ENCODE peak calls at places on chromosomes 4 and X, in nine cellular contexts. One of them, this sample, is unnamed.

GRCh38 chr4:147777456-147778091 is 45.7 kb downstream of the ARHGAP10 start:
- DNase-seq in Peyer's patch: no peak
- DNase-seq in heart left ventricle: no peak
- DNase-seq in HEK293T: no peak
- DNase-seq in NCI-H2081: no peak
- DNase-seq in glutamatergic neuron: no peak
- DNase-seq in epithelial cell of esophagus: peak
- DNase-seq in Calu3: no peak
- DNase-seq in RWPE1: peak
- DNase-seq in this sample: no peak

GRCh38 chrX:54492340-54492739 is 3.7 kb downstream of the FGD1 start:
- DNase-seq in Peyer's patch: no peak
- DNase-seq in heart left ventricle: peak
- DNase-seq in HEK293T: no peak
- DNase-seq in NCI-H2081: no peak
- DNase-seq in glutamatergic neuron: no peak
- DNase-seq in epithelial cell of esophagus: peak
- DNase-seq in Calu3: no peak
- DNase-seq in RWPE1: peak
- DNase-seq in this sample: no peak

GRCh38 chr4:55906999-55907398 is 41.7 kb upstream of the CEP135 start:
- DNase-seq in Peyer's patch: no peak
- DNase-seq in heart left ventricle: no peak
- DNase-seq in HEK293T: no peak
- DNase-seq in NCI-H2081: no peak
- DNase-seq in glutamatergic neuron: no peak
- DNase-seq in epithelial cell of esophagus: peak
- DNase-seq in Calu3: no peak
- DNase-seq in RWPE1: peak
- DNase-seq in this sample: no peak

GRCh38 chr4:173522874-173523395 is 7.1 kb downstream of the HAND2 start:
- DNase-seq in Peyer's patch: no peak
- DNase-seq in heart left ventricle: no peak
- DNase-seq in HEK293T: no peak
- DNase-seq in NCI-H2081: no peak
- DNase-seq in glutamatergic neuron: no peak
- DNase-seq in epithelial cell of esophagus: no peak
- DNase-seq in Calu3: no peak
- DNase-seq in RWPE1: no peak
- DNase-seq in this sample: no peak

GRCh38 chr4:126969781-126970180 is 663.0 kb upstream of the INTU start:
- DNase-seq in Peyer's patch: no peak
- DNase-seq in heart left ventricle: no peak
- DNase-seq in HEK293T: no peak
- DNase-seq in NCI-H2081: no peak
- DNase-seq in glutamatergic neuron: no peak
- DNase-seq in epithelial cell of esophagus: no peak
- DNase-seq in Calu3: no peak
- DNase-seq in RWPE1: no peak
- DNase-seq in this sample: no peak

GRCh38 chrX:21479695-21480280 is 105.6 kb downstream of the CNKSR2 start:
- DNase-seq in Peyer's patch: no peak
- DNase-seq in heart left ventricle: no peak
- DNase-seq in HEK293T: peak
- DNase-seq in NCI-H2081: peak
- DNase-seq in glutamatergic neuron: no peak
- DNase-seq in epithelial cell of esophagus: peak
- DNase-seq in Calu3: peak
- DNase-seq in RWPE1: peak
- DNase-seq in this sample: peak

GRCh38 chrX:143580266-143580665 is 55.6 kb downstream of the SLITRK4 start:
- DNase-seq in Peyer's patch: no peak
- DNase-seq in heart left ventricle: no peak
- DNase-seq in HEK293T: no peak
- DNase-seq in NCI-H2081: no peak
- DNase-seq in glutamatergic neuron: no peak
- DNase-seq in epithelial cell of esophagus: no peak
- DNase-seq in Calu3: no peak
- DNase-seq in RWPE1: peak
- DNase-seq in this sample: no peak

GRCh38 chr4:128916832-128917231 is 107.3 kb downstream of the JADE1 start:
- DNase-seq in Peyer's patch: peak
- DNase-seq in heart left ventricle: no peak
- DNase-seq in HEK293T: no peak
- DNase-seq in NCI-H2081: no peak
- DNase-seq in glutamatergic neuron: no peak
- DNase-seq in epithelial cell of esophagus: no peak
- DNase-seq in Calu3: no peak
- DNase-seq in RWPE1: no peak
- DNase-seq in this sample: no peak

GRCh38 chrX:111040377-111041017 is 55.5 kb upstream of the PAK3 start:
- DNase-seq in Peyer's patch: no peak
- DNase-seq in heart left ventricle: no peak
- DNase-seq in HEK293T: no peak
- DNase-seq in NCI-H2081: no peak
- DNase-seq in glutamatergic neuron: no peak
- DNase-seq in epithelial cell of esophagus: peak
- DNase-seq in Calu3: no peak
- DNase-seq in RWPE1: peak
- DNase-seq in this sample: no peak

GRCh38 chr4:124092101-124093057 is 620.2 kb downstream of the ANKRD50 start:
- DNase-seq in Peyer's patch: no peak
- DNase-seq in heart left ventricle: no peak
- DNase-seq in HEK293T: no peak
- DNase-seq in NCI-H2081: no peak
- DNase-seq in glutamatergic neuron: no peak
- DNase-seq in epithelial cell of esophagus: no peak
- DNase-seq in Calu3: no peak
- DNase-seq in RWPE1: no peak
- DNase-seq in this sample: no peak

GRCh38 chrX:36218801-36219200 is 299.3 kb downstream of the CFAP47 start:
- DNase-seq in Peyer's patch: no peak
- DNase-seq in heart left ventricle: no peak
- DNase-seq in HEK293T: no peak
- DNase-seq in NCI-H2081: no peak
- DNase-seq in glutamatergic neuron: no peak
- DNase-seq in epithelial cell of esophagus: no peak
- DNase-seq in Calu3: no peak
- DNase-seq in RWPE1: no peak
- DNase-seq in this sample: no peak

GRCh38 chrX:3290561-3290960 is 55.9 kb downstream of the MXRA5 start:
- DNase-seq in Peyer's patch: no peak
- DNase-seq in heart left ventricle: no peak
- DNase-seq in HEK293T: no peak
- DNase-seq in NCI-H2081: no peak
- DNase-seq in glutamatergic neuron: no peak
- DNase-seq in epithelial cell of esophagus: no peak
- DNase-seq in Calu3: no peak
- DNase-seq in RWPE1: no peak
- DNase-seq in this sample: no peak

GRCh38 chr4:109408711-109409110 is 24.9 kb upstream of the SEC24B start:
- DNase-seq in Peyer's patch: no peak
- DNase-seq in heart left ventricle: no peak
- DNase-seq in HEK293T: no peak
- DNase-seq in NCI-H2081: no peak
- DNase-seq in glutamatergic neuron: no peak
- DNase-seq in epithelial cell of esophagus: peak
- DNase-seq in Calu3: no peak
- DNase-seq in RWPE1: no peak
- DNase-seq in this sample: no peak

GRCh38 chr4:95513022-95513421 is 35.8 kb downstream of the UNC5C start:
- DNase-seq in Peyer's patch: no peak
- DNase-seq in heart left ventricle: no peak
- DNase-seq in HEK293T: no peak
- DNase-seq in NCI-H2081: no peak
- DNase-seq in glutamatergic neuron: no peak
- DNase-seq in epithelial cell of esophagus: no peak
- DNase-seq in Calu3: no peak
- DNase-seq in RWPE1: no peak
- DNase-seq in this sample: no peak

GRCh38 chr4:177051473-177052060 is 258.1 kb upstream of the NEIL3 start:
- DNase-seq in Peyer's patch: no peak
- DNase-seq in heart left ventricle: no peak
- DNase-seq in HEK293T: peak
- DNase-seq in NCI-H2081: peak
- DNase-seq in glutamatergic neuron: no peak
- DNase-seq in epithelial cell of esophagus: peak
- DNase-seq in Calu3: peak
- DNase-seq in RWPE1: no peak
- DNase-seq in this sample: peak

GRCh38 chrX:44698328-44698727 is 145.5 kb upstream of the DUSP21 start:
- DNase-seq in Peyer's patch: no peak
- DNase-seq in heart left ventricle: no peak
- DNase-seq in HEK293T: no peak
- DNase-seq in NCI-H2081: peak
- DNase-seq in glutamatergic neuron: no peak
- DNase-seq in epithelial cell of esophagus: no peak
- DNase-seq in Calu3: no peak
- DNase-seq in RWPE1: no peak
- DNase-seq in this sample: no peak

GRCh38 chr4:88219099-88219498 is 60.7 kb upstream of the ABCG2 start:
- DNase-seq in Peyer's patch: no peak
- DNase-seq in heart left ventricle: no peak
- DNase-seq in HEK293T: peak
- DNase-seq in NCI-H2081: peak
- DNase-seq in glutamatergic neuron: no peak
- DNase-seq in epithelial cell of esophagus: peak
- DNase-seq in Calu3: peak
- DNase-seq in RWPE1: peak
- DNase-seq in this sample: peak

GRCh38 chrX:49627030-49627777 is 28.4 kb downstream of the GAGE1 start:
- DNase-seq in Peyer's patch: no peak
- DNase-seq in heart left ventricle: no peak
- DNase-seq in HEK293T: peak
- DNase-seq in NCI-H2081: peak
- DNase-seq in glutamatergic neuron: no peak
- DNase-seq in epithelial cell of esophagus: peak
- DNase-seq in Calu3: no peak
- DNase-seq in RWPE1: peak
- DNase-seq in this sample: no peak

GRCh38 chr4:151692443-151692782 is 68.4 kb downstream of the GATB start:
- DNase-seq in Peyer's patch: no peak
- DNase-seq in heart left ventricle: no peak
- DNase-seq in HEK293T: no peak
- DNase-seq in NCI-H2081: no peak
- DNase-seq in glutamatergic neuron: no peak
- DNase-seq in epithelial cell of esophagus: no peak
- DNase-seq in Calu3: no peak
- DNase-seq in RWPE1: no peak
- DNase-seq in this sample: no peak

GRCh38 chrX:154719132-154719675 is 31.7 kb downstream of the GAB3 start:
- DNase-seq in Peyer's patch: no peak
- DNase-seq in heart left ventricle: no peak
- DNase-seq in HEK293T: no peak
- DNase-seq in NCI-H2081: no peak
- DNase-seq in glutamatergic neuron: no peak
- DNase-seq in epithelial cell of esophagus: peak
- DNase-seq in Calu3: no peak
- DNase-seq in RWPE1: no peak
- DNase-seq in this sample: no peak

GRCh38 chr4:13476915-13477314 is 7.2 kb downstream of the RAB28 start:
- DNase-seq in Peyer's patch: no peak
- DNase-seq in heart left ventricle: no peak
- DNase-seq in HEK293T: no peak
- DNase-seq in NCI-H2081: no peak
- DNase-seq in glutamatergic neuron: no peak
- DNase-seq in epithelial cell of esophagus: no peak
- DNase-seq in Calu3: no peak
- DNase-seq in RWPE1: no peak
- DNase-seq in this sample: no peak

GRCh38 chrX:46574337-46574940 is 874 bp downstream of the CHST7 start:
- DNase-seq in Peyer's patch: peak
- DNase-seq in heart left ventricle: peak
- DNase-seq in HEK293T: no peak
- DNase-seq in NCI-H2081: no peak
- DNase-seq in glutamatergic neuron: peak
- DNase-seq in epithelial cell of esophagus: peak
- DNase-seq in Calu3: peak
- DNase-seq in RWPE1: no peak
- DNase-seq in this sample: peak

GRCh38 chr4:99383381-99383780 is 30.8 kb upstream of the ADH1C start:
- DNase-seq in Peyer's patch: no peak
- DNase-seq in heart left ventricle: no peak
- DNase-seq in HEK293T: no peak
- DNase-seq in NCI-H2081: no peak
- DNase-seq in glutamatergic neuron: no peak
- DNase-seq in epithelial cell of esophagus: no peak
- DNase-seq in Calu3: no peak
- DNase-seq in RWPE1: no peak
- DNase-seq in this sample: no peak

GRCh38 chr4:119794681-119795080 is 166.1 kb upstream of the PDE5A start:
- DNase-seq in Peyer's patch: no peak
- DNase-seq in heart left ventricle: no peak
- DNase-seq in HEK293T: no peak
- DNase-seq in NCI-H2081: no peak
- DNase-seq in glutamatergic neuron: no peak
- DNase-seq in epithelial cell of esophagus: peak
- DNase-seq in Calu3: peak
- DNase-seq in RWPE1: no peak
- DNase-seq in this sample: no peak

GRCh38 chr4:114400531-114400930 is 198.1 kb upstream of the UGT8 start:
- DNase-seq in Peyer's patch: no peak
- DNase-seq in heart left ventricle: no peak
- DNase-seq in HEK293T: no peak
- DNase-seq in NCI-H2081: no peak
- DNase-seq in glutamatergic neuron: no peak
- DNase-seq in epithelial cell of esophagus: peak
- DNase-seq in Calu3: no peak
- DNase-seq in RWPE1: peak
- DNase-seq in this sample: no peak